ENCODE peak calls at places on chromosome 7, in seven cellular contexts. D is AG10803; E is naive thymus-derived CD4-positive, alpha-beta T cell; C is heart right ventricle; K is HFFc6; B is activated CD4-positive, alpha-beta T cell treated with anti-CD3 and anti-CD28 coated beads, Interleukin-2, amount 50 U/mL, for 24 hours; L is activated CD8-positive, alpha-beta memory T cell treated with anti-CD3 and anti-CD28 coated beads, Interleukin-2, amount 10 ng/mL, durations not matched to agents 7 days and 5 days. Z is an unnamed sample.

GRCh38 chr7:150481207-150481920 is 30.9 kb downstream of the GIMAP8 start:
- DNase-seq in D (no peak), E (no peak), C (no peak), K (no peak), B (no peak), L (peak; percentile 82), Z (no peak)

GRCh38 chr7:31043035-31043434 is 9.1 kb upstream of the ADCYAP1R1 start:
- DNase-seq in D (no peak), E (no peak), C (no peak), K (no peak), B (no peak), L (no peak), Z (no peak)

GRCh38 chr7:106075937-106076336 is 36.2 kb downstream of the SYPL1 start:
- DNase-seq in D (no peak), E (no peak), C (no peak), K (no peak), B (no peak), L (no peak), Z (no peak)

GRCh38 chr7:41847171-41847570 is 144.3 kb upstream of the INHBA start:
- DNase-seq in D (no peak), E (no peak), C (no peak), K (no peak), B (no peak), L (no peak), Z (no peak)

GRCh38 chr7:68319061-68319460 is 1279.2 kb upstream of the AUTS2 start:
- DNase-seq in D (no peak), E (no peak), C (no peak), K (no peak), B (no peak), L (no peak), Z (no peak)

GRCh38 chr7:30886608-30887011 is 25.0 kb upstream of the AQP1 start:
- DNase-seq in D (peak; percentile 93), E (no peak), C (no peak), K (no peak), B (no peak), L (no peak), Z (no peak)

GRCh38 chr7:111855842-111856227 is 293.5 kb upstream of the IMMP2L start:
- DNase-seq in D (peak; percentile 13), E (no peak), C (no peak), K (no peak), B (no peak), L (no peak), Z (peak; percentile 49)

GRCh38 chr7:11701829-11702560 is 130.0 kb downstream of the THSD7A start:
- DNase-seq in D (no peak), E (no peak), C (no peak), K (no peak), B (no peak), L (no peak), Z (no peak)

GRCh38 chr7:137538361-137538762 is 194.8 kb upstream of the PTN start:
- DNase-seq in D (peak; percentile 49), E (no peak), C (no peak), K (peak; percentile 71), B (no peak), L (no peak), Z (no peak)

GRCh38 chr7:515628-516027 is 4.0 kb downstream of the PDGFA start:
- DNase-seq in D (no peak), E (no peak), C (no peak), K (no peak), B (no peak), L (no peak), Z (no peak)

GRCh38 chr7:134514663-134515062 is 12.7 kb upstream of the AKR1B10 start:
- DNase-seq in D (peak; percentile 76), E (no peak), C (no peak), K (peak; percentile 79), B (no peak), L (no peak), Z (peak; percentile 93)

GRCh38 chr7:71705217-71705616 is 573.3 kb downstream of the GALNT17 start:
- DNase-seq in D (no peak), E (no peak), C (no peak), K (no peak), B (no peak), L (no peak), Z (no peak)

GRCh38 chr7:67625257-67625713 is 628.7 kb downstream of the TYW1 start:
- DNase-seq in D (peak; percentile 73), E (no peak), C (peak; percentile 77), K (no peak), B (no peak), L (peak; percentile 42), Z (peak; percentile 14)

GRCh38 chr7:151961536-151961935 is 5.3 kb downstream of the GALNTL5 start:
- DNase-seq in D (no peak), E (no peak), C (no peak), K (no peak), B (no peak), L (no peak), Z (no peak)

GRCh38 chr7:101173752-101174244 is 6.3 kb downstream of the NAT16 start:
- DNase-seq in D (no peak), E (peak; percentile 49), C (no peak), K (peak; percentile 11), B (no peak), L (peak; percentile 83), Z (peak; percentile 47)

GRCh38 chr7:44473295-44473694 is 17.2 kb downstream of the NUDCD3 start:
- DNase-seq in D (no peak), E (no peak), C (no peak), K (peak; percentile 30), B (no peak), L (no peak), Z (peak; percentile 60)

GRCh38 chr7:84412161-84412969 is 217.8 kb upstream of the SEMA3A start:
- DNase-seq in D (peak; percentile 97), E (no peak), C (no peak), K (peak; percentile 97), B (no peak), L (no peak), Z (peak; percentile 48)

GRCh38 chr7:2029211-2029905 is 203.4 kb downstream of the MAD1L1 start:
- DNase-seq in D (no peak), E (no peak), C (no peak), K (no peak), B (no peak), L (no peak), Z (no peak)

GRCh38 chr7:98878365-98879197 is at the start of gene TRRAP:
- DNase-seq in D (peak; percentile 67), E (peak; percentile 81), C (peak; percentile 78), K (peak; percentile 23), B (peak; percentile 72), L (peak; percentile 79), Z (peak; percentile 82)

GRCh38 chr7:98399903-98400537 is 870 bp downstream of the BAIAP2L1 start:
- DNase-seq in D (peak; percentile 70), E (no peak), C (no peak), K (peak; percentile 36), B (no peak), L (no peak), Z (no peak)

GRCh38 chr7:139725077-139725476 is 52.7 kb downstream of the HIPK2 start:
- DNase-seq in D (peak; percentile 81), E (no peak), C (no peak), K (peak; percentile 88), B (no peak), L (no peak), Z (peak; percentile 46)

GRCh38 chr7:39890411-39890810 is 59.6 kb upstream of the CDK13 start:
- DNase-seq in D (peak; percentile 13), E (no peak), C (no peak), K (no peak), B (no peak), L (no peak), Z (no peak)

GRCh38 chr7:108246227-108246837 is 116.2 kb upstream of the LAMB4 start:
- DNase-seq in D (peak; percentile 95), E (no peak), C (no peak), K (peak; percentile 98), B (no peak), L (no peak), Z (peak; percentile 81)

Z was measured in dermis blood vessel endothelial cell.